ENCODE peak calls at places on chromosomes 12 and 14, in four cellular contexts. I, W, G and J are unnamed samples.

GRCh38 chr12:12916135-12916956 is 25.0 kb downstream of the GPRC5A start:
- DNase-seq in G (peak), I (peak), W (peak), J (peak)

GRCh38 chr12:78002878-78003277 is 172.2 kb downstream of the NAV3 start:
- DNase-seq in G (no peak), W (no peak), I (no peak), J (no peak)

GRCh38 chr12:113391650-113392340 is 11.9 kb downstream of the SDS start:
- DNase-seq in I (no peak), G (no peak), W (no peak), J (no peak)

GRCh38 chr12:111311011-111311410 is 57.9 kb downstream of the PHETA1 start:
- DNase-seq in W (no peak), I (no peak), G (no peak), J (no peak)

GRCh38 chr12:126704609-126705008 is 1562.4 kb upstream of the TMEM132C start:
- DNase-seq in G (no peak), W (no peak), I (no peak), J (no peak)

GRCh38 chr12:3224530-3224903 is 147.3 kb downstream of the TSPAN9 start:
- DNase-seq in G (no peak), I (no peak), W (no peak), J (no peak)

GRCh38 chr14:101704140-101704539 is 57.4 kb upstream of the PPP2R5C start:
- DNase-seq in G (no peak), W (no peak), I (no peak), J (no peak)

GRCh38 chr14:78182722-78183121 is 12.5 kb downstream of the NRXN3 start:
- DNase-seq in I (no peak), G (no peak), W (no peak), J (no peak)

GRCh38 chr14:99548285-99548684 is 55.7 kb downstream of the CCDC85C start:
- DNase-seq in W (no peak), I (no peak), G (no peak), J (no peak)

GRCh38 chr12:127485528-127485927 is 781.4 kb upstream of the TMEM132C start:
- DNase-seq in G (peak), I (no peak), W (no peak), J (no peak)

GRCh38 chr14:92597873-92598548 is 84.4 kb downstream of the RIN3 start:
- DNase-seq in W (no peak), G (no peak), I (no peak), J (no peak)

GRCh38 chr12:50362671-50363070 is 33.7 kb downstream of the FAM186A start:
- DNase-seq in G (no peak), I (no peak), W (no peak), J (no peak)

GRCh38 chr12:57522887-57523705 is 472 bp downstream of the MBD6 start:
- DNase-seq in G (no peak), W (no peak), I (peak), J (no peak)

GRCh38 chr12:9910716-9911421 is 21.3 kb downstream of the CLEC2A start:
- DNase-seq in I (no peak), W (no peak), G (peak), J (no peak)

GRCh38 chr12:52029686-52030085 is 21.6 kb upstream of the NR4A1 start:
- DNase-seq in G (no peak), I (peak), W (no peak), J (no peak)

GRCh38 chr14:36747411-36748184 is 85.9 kb downstream of the PAX9 start:
- DNase-seq in W (no peak), G (no peak), I (no peak), J (no peak)

GRCh38 chr12:128690641-128691040 is 133.1 kb downstream of the SLC15A4 start:
- DNase-seq in G (no peak), I (no peak), W (no peak), J (no peak)

GRCh38 chr12:82468563-82468962 is 110.2 kb downstream of the METTL25 start:
- DNase-seq in W (no peak), G (no peak), I (no peak), J (no peak)

GRCh38 chr12:2719405-2719804 is 75.4 kb upstream of the FKBP4 start:
- DNase-seq in G (no peak), W (no peak), I (no peak), J (no peak)

GRCh38 chr12:124020398-124021024 is 47.5 kb downstream of the ZNF664 start:
- DNase-seq in G (no peak), I (no peak), W (no peak), J (no peak)

GRCh38 chr12:124869011-124869665 is 5.5 kb upstream of the SCARB1 start:
- DNase-seq in I (no peak), W (no peak), G (no peak), J (no peak)

GRCh38 chr14:96793547-96793946 is 3.6 kb upstream of the VRK1 start:
- DNase-seq in G (no peak), I (no peak), W (no peak), J (no peak)

GRCh38 chr12:82555699-82556098 is 131.0 kb upstream of the TMTC2 start:
- DNase-seq in I (no peak), W (no peak), G (no peak), J (no peak)

DNA sequence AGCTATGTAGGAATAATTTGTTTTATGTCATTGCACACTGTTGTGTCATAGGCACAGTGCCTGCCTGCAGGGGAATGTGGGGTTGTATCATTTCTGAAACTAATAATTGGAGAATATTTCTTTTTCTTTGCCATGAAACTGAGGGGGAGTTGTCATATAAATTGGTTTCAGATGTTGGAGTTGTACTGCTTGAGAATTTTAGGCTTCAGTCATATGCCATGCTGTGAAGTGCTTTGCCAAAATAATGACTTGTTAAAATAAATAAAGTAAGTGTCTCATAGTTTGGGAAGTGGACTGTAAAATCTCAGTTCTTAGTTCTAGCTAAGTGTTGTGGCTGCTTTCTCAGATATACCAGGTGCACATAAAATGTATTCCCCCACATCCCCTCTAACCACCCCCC is 116.8 kb downstream of the DAAM1 start:
- DNase-seq in I (no peak), W (no peak), G (peak), J (no peak)
- TF ChIP-seq CTCF in I (no peak), W (no peak), G (no peak), J (no peak)

DNA sequence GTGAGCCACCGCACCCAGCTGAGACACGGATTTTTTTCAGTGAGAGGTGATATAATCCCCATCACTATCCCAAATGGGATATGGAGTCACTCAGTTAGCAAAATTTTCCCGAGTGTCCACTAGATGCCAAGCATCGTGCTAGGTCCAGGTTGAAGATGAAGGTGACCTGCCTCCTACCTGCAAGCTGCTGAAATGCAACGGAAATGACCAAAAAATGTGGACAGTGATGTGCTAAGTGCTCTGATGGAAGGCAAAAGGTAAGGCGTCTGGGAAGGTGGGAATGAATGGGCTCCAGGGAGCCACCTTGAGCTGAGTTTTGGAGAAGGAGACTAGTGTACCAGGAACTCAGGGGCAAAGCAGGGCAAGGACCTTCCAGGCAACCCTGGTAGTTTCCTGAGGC is 64.6 kb downstream of the CALM1 start:
- DNase-seq in G (no peak), I (no peak), W (no peak), J (no peak)
- TF ChIP-seq CTCF in G (no peak), I (no peak), W (no peak), J (no peak)

GRCh38 chr12:132506730-132507538 is 17.0 kb downstream of the FBRSL1 start:
- DNase-seq in W (peak), I (peak), G (peak), J (peak)

GRCh38 chr12:132508248-132508740 is 18.3 kb downstream of the FBRSL1 start:
- DNase-seq in W (no peak), I (no peak), G (no peak), J (no peak)

GRCh38 chr12:132508860-132509732 is 19.1 kb downstream of the FBRSL1 start:
- DNase-seq in W (no peak), I (no peak), G (no peak), J (no peak)

GRCh38 chr12:132506328-132506727 is 16.4 kb downstream of the FBRSL1 start:
- DNase-seq in I (no peak), G (no peak), W (no peak), J (no peak)

GRCh38 chr12:132507656-132508055 is 17.7 kb downstream of the FBRSL1 start:
- DNase-seq in W (no peak), G (no peak), I (no peak), J (no peak)
- TF ChIP-seq CTCF in W (no peak), G (no peak), I (no peak), J (no peak)

GRCh38 chr14:75877884-75878283 is 103.9 kb downstream of the TGFB3 start:
- DNase-seq in I (no peak), G (no peak), W (no peak), J (no peak)

GRCh38 chr14:75881986-75882385 is 99.8 kb downstream of the TGFB3 start:
- DNase-seq in G (no peak), W (no peak), I (no peak), J (no peak)

GRCh38 chr14:75879031-75879430 is 102.8 kb downstream of the TGFB3 start:
- DNase-seq in G (peak), W (no peak), I (no peak), J (no peak)

GRCh38 chr14:75877292-75877691 is 104.5 kb downstream of the TGFB3 start:
- DNase-seq in I (no peak), G (peak), W (no peak), J (no peak)

GRCh38 chr14:75880512-75880911 is 101.3 kb downstream of the TGFB3 start:
- DNase-seq in W (no peak), G (no peak), I (no peak), J (no peak)
- TF ChIP-seq CTCF in W (no peak), G (no peak), I (peak), J (no peak)

GRCh38 chr14:71720978-71721624 is 211.1 kb upstream of the RGS6 start:
- DNase-seq in I (no peak), G (peak), W (peak), J (no peak)
- TF ChIP-seq CTCF in I (peak), G (peak), W (peak), J (peak)

GRCh38 chr14:94307410-94307992 is 14.4 kb upstream of the SERPINA10 start:
- DNase-seq in I (no peak), G (no peak), W (no peak), J (no peak)
- TF ChIP-seq CTCF in I (no peak), G (no peak), W (no peak), J (peak)

DNA sequence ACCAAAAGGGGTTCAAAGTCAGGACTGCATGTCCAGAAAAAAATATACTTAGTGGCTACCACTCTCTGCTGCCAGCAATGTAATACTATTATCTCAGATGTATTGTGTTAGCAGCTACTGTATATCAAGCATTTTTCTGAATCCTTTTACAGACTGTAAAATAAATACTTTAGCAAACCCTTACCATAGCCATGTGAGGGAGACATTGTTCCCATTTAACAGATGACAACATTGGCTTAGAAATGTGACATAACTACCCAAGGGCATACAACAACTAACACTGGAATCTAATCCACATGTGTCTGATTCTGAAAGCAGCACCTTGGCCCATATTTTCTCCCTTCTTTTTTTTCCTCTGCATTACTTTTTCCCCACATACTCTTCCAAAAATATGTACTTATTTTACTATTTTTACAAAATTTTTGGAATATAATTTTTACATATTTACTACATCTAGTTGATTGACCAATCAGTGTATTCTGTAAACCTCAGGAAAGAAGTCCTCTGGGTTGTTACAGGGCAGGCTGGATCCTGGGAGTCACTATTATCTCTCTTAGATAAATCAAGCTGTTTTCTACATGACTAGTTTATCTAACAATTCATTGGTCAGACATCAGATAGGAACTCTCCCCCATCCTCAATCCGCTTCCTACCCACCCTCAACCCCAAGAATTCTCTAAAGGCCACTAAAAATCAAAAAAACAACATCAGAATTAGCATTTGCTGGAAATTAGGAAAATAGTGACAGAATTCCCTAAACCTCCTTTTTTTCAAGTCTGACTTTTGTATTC is 154.1 kb downstream of the BTG1 start:
- DNase-seq in G (no peak), W (peak), I (no peak), J (no peak)
- TF ChIP-seq CTCF in G (no peak), W (peak), I (no peak), J (peak)

DNA sequence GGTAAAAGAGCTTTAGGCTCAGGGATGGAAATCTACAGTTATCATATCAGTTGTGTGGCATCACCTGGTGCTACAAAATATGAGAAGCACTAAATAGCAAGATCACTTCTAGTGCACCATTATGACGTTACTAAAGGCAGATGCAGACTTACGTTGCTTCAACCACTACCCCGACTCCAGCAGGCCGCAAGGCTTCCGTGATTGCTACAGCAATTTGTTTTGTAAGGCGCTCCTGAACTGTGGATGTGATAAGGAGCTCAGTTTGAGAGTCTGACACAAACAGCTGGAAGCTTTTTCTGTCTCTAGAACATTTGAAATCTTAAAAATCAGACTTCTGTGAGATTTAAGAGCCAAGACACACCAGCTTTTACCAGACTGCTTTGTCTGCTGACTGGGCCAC is 57.0 kb downstream of the GCH1 start:
- DNase-seq in G (no peak), I (no peak), W (no peak), J (no peak)
- TF ChIP-seq CTCF in G (no peak), I (no peak), W (no peak), J (no peak)

GRCh38 chr14:90274019-90274418 is 17.7 kb downstream of the PSMC1 start:
- DNase-seq in I (no peak), W (no peak), G (no peak), J (no peak)
- TF ChIP-seq CTCF in I (no peak), W (no peak), G (no peak), J (no peak)